ENCODE peak calls at places on chromosomes 1 and 21, in six cellular contexts. D is psoas muscle; J is CD8-positive, alpha-beta T cell; H is sigmoid colon; M is tibial artery; G is heart right ventricle. L is an unnamed sample.

GRCh38 chr1:177959793-177960515 is 9.9 kb downstream of the SEC16B start:
- DNase-seq in J (no peak), H (no peak), M (no peak), D (no peak), G (no peak), L (no peak)

GRCh38 chr1:94676686-94677085 is 135.1 kb upstream of the F3 start:
- DNase-seq in J (no peak), G (no peak), D (no peak), M (no peak), H (no peak), L (no peak)

GRCh38 chr1:53324321-53324720 is 3.5 kb downstream of the LRP8 start:
- DNase-seq in G (no peak), D (no peak), J (no peak), M (no peak), H (no peak), L (no peak)

GRCh38 chr1:54273092-54273836 is 73.3 kb downstream of the MRPL37 start:
- DNase-seq in J (no peak), G (peak; percentile 71), H (peak; percentile 96), M (peak; percentile 97), D (peak; percentile 78), L (peak; percentile 41)

GRCh38 chr21:39316062-39316461 is 2.6 kb upstream of the BRWD1 start:
- DNase-seq in M (no peak), H (no peak), G (no peak), J (no peak), D (no peak), L (no peak)

GRCh38 chr1:236090741-236091147 is 25.9 kb upstream of the NID1 start:
- DNase-seq in H (peak; percentile 2), M (no peak), G (no peak), D (no peak), J (no peak), L (no peak)

GRCh38 chr1:229111703-229112319 is 159.1 kb upstream of the RAB4A start:
- DNase-seq in J (no peak), H (no peak), D (no peak), G (no peak), M (no peak), L (no peak)

GRCh38 chr1:247936415-247936814 is 11.7 kb downstream of the OR2AJ1 start:
- DNase-seq in G (no peak), J (no peak), D (no peak), M (no peak), H (no peak), L (no peak)

GRCh38 chr21:15301736-15302135 is 236.9 kb upstream of the NRIP1 start:
- DNase-seq in D (no peak), H (no peak), M (no peak), G (no peak), J (no peak), L (no peak)

GRCh38 chr21:45016491-45017375 is 57.6 kb upstream of the ADARB1 start:
- DNase-seq in H (peak; percentile 71), M (peak; percentile 67), D (peak; percentile 14), G (peak; percentile 15), J (no peak), L (no peak)

GRCh38 chr1:153771841-153772593 is 3.2 kb upstream of the SLC27A3 start:
- DNase-seq in J (no peak), M (no peak), D (no peak), G (peak; percentile 49), H (no peak), L (no peak)

GRCh38 chr1:226659136-226659535 is 79.9 kb downstream of the ITPKB start:
- DNase-seq in G (no peak), D (no peak), J (no peak), M (no peak), H (peak; percentile 65), L (no peak)
- H3K27ac ChIP-seq in G (peak overlapping the region; percentile 79), D (peak overlapping the region; percentile 77), J (no peak overlapping the region), M (no peak overlapping the region), H (no peak overlapping the region), L (no peak overlapping the region)

GRCh38 chr1:56077223-56077622 is 502.1 kb downstream of the PLPP3 start:
- DNase-seq in G (no peak), D (no peak), J (no peak), H (no peak), M (no peak), L (no peak)

GRCh38 chr1:56084242-56084641 is 495.1 kb downstream of the PLPP3 start:
- DNase-seq in M (no peak), G (no peak), D (no peak), H (no peak), J (no peak), L (no peak)

GRCh38 chr1:56081151-56081550 is 498.2 kb downstream of the PLPP3 start:
- DNase-seq in J (no peak), D (peak; percentile 54), G (peak; percentile 27), H (peak; percentile 71), M (no peak), L (no peak)

GRCh38 chr1:56074357-56074717 is 505.0 kb downstream of the PLPP3 start:
- DNase-seq in G (no peak), J (no peak), D (no peak), H (no peak), M (no peak), L (no peak)

GRCh38 chr1:56080123-56080522 is 499.2 kb downstream of the PLPP3 start:
- DNase-seq in J (no peak), M (no peak), G (no peak), D (no peak), H (no peak), L (no peak)
- H3K4me1 ChIP-seq in J (no peaks in the 10 kb centered on the region), M (peaks cover 3% of the 10 kb centered on the region), G (no peaks in the 10 kb centered on the region), D (peaks cover 6% of the 10 kb centered on the region), H (no peaks in the 10 kb centered on the region), L (peaks cover 2% of the 10 kb centered on the region)

GRCh38 chr1:202568466-202569196 is 141.6 kb downstream of the SYT2 start:
- DNase-seq in H (no peak), J (no peak), M (no peak), D (no peak), G (no peak), L (no peak)

GRCh38 chr1:202567747-202568146 is 142.5 kb downstream of the SYT2 start:
- DNase-seq in D (no peak), H (no peak), J (no peak), M (no peak), G (no peak), L (no peak)

GRCh38 chr1:202572867-202573266 is 137.4 kb downstream of the SYT2 start:
- DNase-seq in M (no peak), D (no peak), J (no peak), G (no peak), H (no peak), L (no peak)

GRCh38 chr1:202571719-202572339 is 138.4 kb downstream of the SYT2 start:
- DNase-seq in G (no peak), J (no peak), M (no peak), H (no peak), D (no peak), L (no peak)

DNA sequence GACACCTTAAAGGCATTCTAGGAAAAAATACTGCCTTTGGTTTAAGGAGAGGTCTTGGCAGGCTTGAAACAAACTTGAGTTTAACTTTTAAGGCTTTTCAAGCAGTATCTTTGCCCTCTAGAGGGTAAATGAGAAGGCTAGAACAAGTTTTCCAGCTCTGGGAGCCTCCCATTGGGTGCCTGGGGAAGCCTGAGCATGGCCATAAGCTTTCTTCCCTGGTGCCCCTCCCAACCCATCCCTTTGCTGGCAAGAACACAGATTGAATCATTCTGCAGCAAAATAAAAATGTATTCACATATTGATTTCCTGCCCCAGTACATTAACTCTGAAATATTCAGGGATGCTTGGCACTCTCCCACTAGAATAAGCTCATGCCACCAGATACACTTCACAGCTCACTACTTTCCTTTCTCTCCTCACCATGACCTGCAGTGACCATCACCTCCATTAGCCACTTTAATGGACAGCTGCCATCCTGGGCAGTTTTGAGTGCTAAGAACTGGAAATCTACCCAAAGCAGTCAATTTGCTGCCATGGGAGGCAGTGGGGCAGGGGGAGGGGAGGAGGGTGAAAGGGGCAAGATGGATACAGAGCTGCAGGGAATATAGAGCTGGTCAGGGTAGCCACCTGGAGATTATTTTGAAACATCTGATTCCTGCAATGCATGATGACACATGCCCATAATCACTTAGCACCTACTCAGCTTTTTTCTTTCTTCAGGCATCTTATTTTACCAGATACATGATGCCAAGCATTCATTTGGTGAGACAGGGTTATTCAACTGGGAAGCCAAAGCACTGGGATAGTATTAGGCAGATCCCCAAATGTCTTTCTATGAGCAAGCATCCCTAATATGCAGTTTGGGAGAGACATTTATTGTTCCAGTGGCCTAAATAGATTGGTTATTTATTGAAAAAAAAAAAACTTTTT is 140.6 kb downstream of the SYT2 start:
- DNase-seq in G (no peak), J (no peak), H (no peak), D (no peak), M (no peak), L (no peak)
- H3K27ac ChIP-seq in G (no peak overlapping the region), J (no peak overlapping the region), H (peak overlapping the region; percentile 83), D (peak overlapping the region; percentile 10), M (peak overlapping the region; percentile 95), L (no peak overlapping the region)

GRCh38 chr1:21936366-21937031 is 611 bp downstream of the HSPG2 start:
- DNase-seq in M (no peak), H (peak; percentile 73), G (no peak), D (peak; percentile 51), J (no peak), L (no peak)
- H3K4me1 ChIP-seq in M (peaks cover 80% of the 10 kb centered on the region), H (no peaks in the 10 kb centered on the region), G (peaks cover 69% of the 10 kb centered on the region), D (peaks cover 59% of the 10 kb centered on the region), J (peaks cover 15% of the 10 kb centered on the region), L (peaks cover 38% of the 10 kb centered on the region)

DNA sequence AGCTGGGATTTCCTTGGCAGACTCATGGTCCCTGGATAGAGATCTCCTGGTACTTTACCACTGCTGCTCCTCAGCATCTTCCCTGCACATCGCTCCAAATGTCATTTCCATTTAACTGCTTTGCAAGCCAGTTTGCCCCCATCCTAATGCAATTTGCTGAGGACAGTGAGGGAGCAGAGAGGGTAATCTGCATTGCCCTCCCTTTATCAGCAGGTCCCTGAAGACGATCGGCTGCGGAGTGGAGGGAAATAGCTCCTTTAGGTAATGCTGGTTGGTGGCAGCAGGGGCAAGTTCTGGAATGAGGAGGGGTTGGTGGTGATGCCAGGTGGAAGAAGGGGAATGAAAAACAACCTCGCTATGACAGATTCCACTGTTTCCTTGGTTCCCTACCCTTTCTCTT is 2.6 kb downstream of the PLXNA2 start:
- DNase-seq in M (no peak), G (no peak), H (peak; percentile 30), D (no peak), J (no peak), L (no peak)
- H3K27ac ChIP-seq in M (peak overlapping the region; percentile 86), G (no peak overlapping the region), H (no peak overlapping the region), D (no peak overlapping the region), J (no peak overlapping the region), L (no peak overlapping the region)

GRCh38 chr1:109564189-109564878 is 15.9 kb downstream of the GNAI3 start:
- DNase-seq in G (no peak), D (no peak), J (no peak), H (no peak), M (no peak), L (no peak)

GRCh38 chr1:109567823-109568222 is 19.4 kb downstream of the GNAI3 start:
- DNase-seq in G (no peak), J (no peak), M (no peak), D (no peak), H (no peak), L (no peak)

GRCh38 chr1:109565241-109565640 is 16.8 kb downstream of the GNAI3 start:
- DNase-seq in G (no peak), J (no peak), M (no peak), D (no peak), H (no peak), L (no peak)

GRCh38 chr1:109569323-109569722 is 20.9 kb downstream of the GNAI3 start:
- DNase-seq in J (no peak), H (no peak), G (no peak), D (no peak), M (no peak), L (no peak)

DNA sequence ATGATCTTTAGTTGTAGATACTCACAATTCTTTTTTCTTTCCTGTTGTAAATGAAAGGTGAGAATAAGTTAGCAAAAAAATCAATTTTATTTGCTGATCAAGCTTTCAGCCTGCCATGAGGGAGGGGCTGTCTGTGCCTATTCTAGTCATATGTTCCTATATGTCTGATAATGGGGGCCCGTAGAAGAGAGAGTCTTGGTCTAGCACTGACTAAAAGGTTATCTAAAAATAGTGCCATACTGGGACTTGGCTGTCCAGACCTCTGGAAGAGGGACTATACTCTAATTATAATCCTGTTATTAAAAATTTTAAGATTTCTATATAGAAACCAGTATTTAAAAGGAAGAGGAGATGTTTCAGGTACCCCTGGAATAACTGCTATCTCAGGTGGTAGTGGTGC is 18.6 kb downstream of the GNAI3 start:
- DNase-seq in M (no peak), J (no peak), H (no peak), G (no peak), D (no peak), L (no peak)
- H3K4me1 ChIP-seq in M (peaks cover 33% of the 10 kb centered on the region), J (peaks cover 22% of the 10 kb centered on the region), H (no peaks in the 10 kb centered on the region), G (peaks cover 48% of the 10 kb centered on the region), D (peaks cover 50% of the 10 kb centered on the region), L (peaks cover 6% of the 10 kb centered on the region)

L was measured in lung.